ENCODE peak calls at places on chromosome 4, in five cellular contexts. One of them, this sample, is unnamed.

GRCh38 chr4:54556081-54556480 is 101.7 kb upstream of the KIT start:
- DNase-seq in progenitor cell of endocrine pancreas: no peak
- DNase-seq in anterior cingulate cortex: no peak
- DNase-seq in sigmoid colon: no peak
- DNase-seq in epithelial cell of esophagus: no peak
- DNase-seq in this sample: no peak

GRCh38 chr4:2243682-2244380 is 1.9 kb upstream of the HAUS3 start:
- DNase-seq in progenitor cell of endocrine pancreas: peak; percentile 9
- DNase-seq in anterior cingulate cortex: no peak
- DNase-seq in sigmoid colon: peak; percentile 78
- DNase-seq in epithelial cell of esophagus: no peak
- DNase-seq in this sample: peak; percentile 65

GRCh38 chr4:78336093-78336943 is 215.3 kb upstream of the ANXA3 start:
- DNase-seq in progenitor cell of endocrine pancreas: no peak
- DNase-seq in anterior cingulate cortex: no peak
- DNase-seq in sigmoid colon: no peak
- DNase-seq in epithelial cell of esophagus: peak; percentile 1
- DNase-seq in this sample: peak; percentile 93

GRCh38 chr4:75101906-75102888 is 169.3 kb downstream of the PARM1 start:
- DNase-seq in progenitor cell of endocrine pancreas: no peak
- DNase-seq in anterior cingulate cortex: no peak
- DNase-seq in sigmoid colon: no peak
- DNase-seq in epithelial cell of esophagus: no peak
- DNase-seq in this sample: no peak

GRCh38 chr4:6270691-6271121 is 1.1 kb downstream of the WFS1 start:
- DNase-seq in progenitor cell of endocrine pancreas: no peak
- DNase-seq in anterior cingulate cortex: no peak
- DNase-seq in sigmoid colon: no peak
- DNase-seq in epithelial cell of esophagus: no peak
- DNase-seq in this sample: no peak

GRCh38 chr4:73776363-73776762 is 36.0 kb downstream of the CXCL8 start:
- DNase-seq in progenitor cell of endocrine pancreas: no peak
- DNase-seq in anterior cingulate cortex: no peak
- DNase-seq in sigmoid colon: peak; percentile 68
- DNase-seq in epithelial cell of esophagus: peak; percentile 34
- DNase-seq in this sample: peak; percentile 95

GRCh38 chr4:85783483-85783882 is 308.5 kb downstream of the ARHGAP24 start:
- DNase-seq in progenitor cell of endocrine pancreas: no peak
- DNase-seq in anterior cingulate cortex: no peak
- DNase-seq in sigmoid colon: no peak
- DNase-seq in epithelial cell of esophagus: peak; percentile 57
- DNase-seq in this sample: peak; percentile 87

GRCh38 chr4:144647095-144647959 is 1.4 kb downstream of the HHIP start:
- DNase-seq in progenitor cell of endocrine pancreas: no peak
- DNase-seq in anterior cingulate cortex: no peak
- DNase-seq in sigmoid colon: no peak
- DNase-seq in epithelial cell of esophagus: peak; percentile 23
- DNase-seq in this sample: peak; percentile 51

GRCh38 chr4:80307183-80307735 is 28.3 kb upstream of the CFAP299 start:
- DNase-seq in progenitor cell of endocrine pancreas: no peak
- DNase-seq in anterior cingulate cortex: no peak
- DNase-seq in sigmoid colon: no peak
- DNase-seq in epithelial cell of esophagus: peak; percentile 71
- DNase-seq in this sample: peak; percentile 43

GRCh38 chr4:176788971-176789370 is 3.8 kb downstream of the VEGFC start:
- DNase-seq in progenitor cell of endocrine pancreas: no peak
- DNase-seq in anterior cingulate cortex: no peak
- DNase-seq in sigmoid colon: no peak
- DNase-seq in epithelial cell of esophagus: no peak
- DNase-seq in this sample: no peak

GRCh38 chr4:89001647-89002518 is 55.1 kb downstream of the FAM13A start:
- DNase-seq in progenitor cell of endocrine pancreas: no peak
- DNase-seq in anterior cingulate cortex: no peak
- DNase-seq in sigmoid colon: no peak
- DNase-seq in epithelial cell of esophagus: peak; percentile 27
- DNase-seq in this sample: no peak

GRCh38 chr4:37976991-37977470 is 16.8 kb downstream of the PTTG2 start:
- DNase-seq in progenitor cell of endocrine pancreas: peak; percentile 79
- DNase-seq in anterior cingulate cortex: peak; percentile 31
- DNase-seq in sigmoid colon: peak; percentile 91
- DNase-seq in epithelial cell of esophagus: peak; percentile 54
- DNase-seq in this sample: peak; percentile 83

GRCh38 chr4:175371091-175371490 is 441.0 kb downstream of the GPM6A start:
- DNase-seq in progenitor cell of endocrine pancreas: no peak
- DNase-seq in anterior cingulate cortex: no peak
- DNase-seq in sigmoid colon: no peak
- DNase-seq in epithelial cell of esophagus: peak; percentile 46
- DNase-seq in this sample: no peak

GRCh38 chr4:102687982-102688433 is 72.8 kb downstream of the MANBA start:
- DNase-seq in progenitor cell of endocrine pancreas: no peak
- DNase-seq in anterior cingulate cortex: no peak
- DNase-seq in sigmoid colon: no peak
- DNase-seq in epithelial cell of esophagus: no peak
- DNase-seq in this sample: no peak

GRCh38 chr4:130077275-130077674 is 981.3 kb downstream of the C4orf33 start:
- DNase-seq in progenitor cell of endocrine pancreas: no peak
- DNase-seq in anterior cingulate cortex: no peak
- DNase-seq in sigmoid colon: no peak
- DNase-seq in epithelial cell of esophagus: peak; percentile 68
- DNase-seq in this sample: no peak

GRCh38 chr4:174154455-174154854 is 129.0 kb downstream of the FBXO8 start:
- DNase-seq in progenitor cell of endocrine pancreas: no peak
- DNase-seq in anterior cingulate cortex: no peak
- DNase-seq in sigmoid colon: peak; percentile 71
- DNase-seq in epithelial cell of esophagus: peak; percentile 65
- DNase-seq in this sample: peak; percentile 69

GRCh38 chr4:48483006-48483776 is at the start of gene SLC10A4:
- DNase-seq in progenitor cell of endocrine pancreas: peak; percentile 32
- DNase-seq in anterior cingulate cortex: no peak
- DNase-seq in sigmoid colon: no peak
- DNase-seq in epithelial cell of esophagus: no peak
- DNase-seq in this sample: no peak

GRCh38 chr4:161554372-161554990 is 609.3 kb downstream of the FSTL5 start:
- DNase-seq in progenitor cell of endocrine pancreas: no peak
- DNase-seq in anterior cingulate cortex: no peak
- DNase-seq in sigmoid colon: no peak
- DNase-seq in epithelial cell of esophagus: peak; percentile 66
- DNase-seq in this sample: peak; percentile 2

GRCh38 chr4:5389756-5390155 is 318.6 kb downstream of the EVC2 start:
- DNase-seq in progenitor cell of endocrine pancreas: no peak
- DNase-seq in anterior cingulate cortex: no peak
- DNase-seq in sigmoid colon: no peak
- DNase-seq in epithelial cell of esophagus: no peak
- DNase-seq in this sample: no peak

GRCh38 chr4:152618971-152619370 is 60.8 kb downstream of the TMEM154 start:
- DNase-seq in progenitor cell of endocrine pancreas: no peak
- DNase-seq in anterior cingulate cortex: no peak
- DNase-seq in sigmoid colon: no peak
- DNase-seq in epithelial cell of esophagus: peak; percentile 92
- DNase-seq in this sample: no peak

GRCh38 chr4:107258359-107258758 is 222.2 kb upstream of the DKK2 start:
- DNase-seq in progenitor cell of endocrine pancreas: no peak
- DNase-seq in anterior cingulate cortex: no peak
- DNase-seq in sigmoid colon: no peak
- DNase-seq in epithelial cell of esophagus: peak; percentile 53
- DNase-seq in this sample: peak; percentile 71

GRCh38 chr4:122798101-122798500 is 28.5 kb upstream of the FGF2 start:
- DNase-seq in progenitor cell of endocrine pancreas: no peak
- DNase-seq in anterior cingulate cortex: no peak
- DNase-seq in sigmoid colon: peak; percentile 72
- DNase-seq in epithelial cell of esophagus: peak; percentile 89
- DNase-seq in this sample: no peak

GRCh38 chr4:97153042-97153441 is 990.2 kb downstream of the STPG2 start:
- DNase-seq in progenitor cell of endocrine pancreas: no peak
- DNase-seq in anterior cingulate cortex: no peak
- DNase-seq in sigmoid colon: no peak
- DNase-seq in epithelial cell of esophagus: peak; percentile 54
- DNase-seq in this sample: peak; percentile 56

GRCh38 chr4:70544279-70544870 is 26.0 kb downstream of the AMTN start:
- DNase-seq in progenitor cell of endocrine pancreas: no peak
- DNase-seq in anterior cingulate cortex: no peak
- DNase-seq in sigmoid colon: no peak
- DNase-seq in epithelial cell of esophagus: peak; percentile 47
- DNase-seq in this sample: peak; percentile 24

GRCh38 chr4:100170986-100171385 is 19.3 kb downstream of the DDIT4L start:
- DNase-seq in progenitor cell of endocrine pancreas: no peak
- DNase-seq in anterior cingulate cortex: no peak
- DNase-seq in sigmoid colon: no peak
- DNase-seq in epithelial cell of esophagus: peak; percentile 9
- DNase-seq in this sample: no peak

GRCh38 chr4:183960021-183960420 is 54.9 kb downstream of the STOX2 start:
- DNase-seq in progenitor cell of endocrine pancreas: peak; percentile 14
- DNase-seq in anterior cingulate cortex: peak; percentile 76
- DNase-seq in sigmoid colon: peak; percentile 68
- DNase-seq in epithelial cell of esophagus: peak; percentile 26
- DNase-seq in this sample: peak; percentile 84

GRCh38 chr4:7744131-7744804 is 195.4 kb downstream of the AFAP1 start:
- DNase-seq in progenitor cell of endocrine pancreas: no peak
- DNase-seq in anterior cingulate cortex: no peak
- DNase-seq in sigmoid colon: no peak
- DNase-seq in epithelial cell of esophagus: no peak
- DNase-seq in this sample: no peak